ENCODE peak calls at places on chromosomes 4 and X, in five cellular contexts. D is MM.1S, C is adipocyte, L is K562, A is mesenchymal stem cell. P is an unnamed sample.

GRCh38 chrX:71846429-71846828 is 64.2 kb upstream of the NHSL2 start:
- DNase-seq in D (no peak), C (no peak), L (no peak), A (peak), P (no peak)

GRCh38 chr4:174154455-174154854 is 129.0 kb downstream of the FBXO8 start:
- DNase-seq in D (no peak), C (peak), L (peak), A (peak), P (no peak)

GRCh38 chr4:91171217-91171616 is 1044.0 kb downstream of the CCSER1 start:
- DNase-seq in D (no peak), C (no peak), L (no peak), A (no peak), P (no peak)

GRCh38 chr4:119103263-119103662 is 32.4 kb upstream of the MYOZ2 start:
- DNase-seq in D (no peak), C (peak), L (peak), A (peak), P (peak)

GRCh38 chr4:92198711-92199110 is 105.1 kb upstream of the GRID2 start:
- DNase-seq in D (no peak), C (peak), L (no peak), A (peak), P (no peak)

GRCh38 chr4:187814737-187815465 is 180.7 kb upstream of the ZFP42 start:
- DNase-seq in D (no peak), C (no peak), L (peak), A (no peak), P (no peak)

GRCh38 chr4:140094701-140095420 is 59.1 kb downstream of the MAML3 start:
- DNase-seq in D (no peak), C (no peak), L (no peak), A (no peak), P (no peak)

GRCh38 chrX:30713061-30713525 is 59.9 kb downstream of the GK start:
- DNase-seq in D (peak), C (peak), L (peak), A (peak), P (no peak)

GRCh38 chr4:105280338-105280809 is 133.7 kb downstream of the TET2 start:
- DNase-seq in D (no peak), C (peak), L (no peak), A (peak), P (no peak)

DNA sequence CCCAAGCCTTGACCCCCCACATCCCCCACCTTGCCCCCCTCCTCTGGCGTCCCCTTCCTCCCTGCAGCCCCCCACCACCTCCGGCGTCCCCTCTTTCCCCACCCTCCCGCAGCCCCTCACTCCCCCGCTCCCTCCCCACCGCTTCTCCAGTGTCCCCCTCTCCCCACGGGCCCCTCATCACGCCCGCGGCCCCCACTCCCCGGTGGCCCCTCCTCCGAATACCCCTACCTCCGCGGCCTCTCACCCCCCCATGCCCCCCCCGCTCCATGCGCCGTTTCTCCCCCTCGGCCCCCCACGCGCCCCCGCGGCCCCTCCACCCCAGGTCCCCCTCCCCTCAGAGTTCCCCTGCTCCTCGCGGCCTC is 562 bp downstream of the RNF212 start:
- DNase-seq in D (no peak), C (no peak), L (no peak), A (no peak), P (no peak)
- H3K4me3 ChIP-seq in D (no peak), C (no peak), L (no peak), A (no peak), P (no peak)

GRCh38 chrX:46770817-46771163 is 11.9 kb upstream of the SLC9A7 start:
- DNase-seq in D (no peak), C (peak), L (no peak), A (peak), P (no peak)
- H3K9ac ChIP-seq in D (no peak), C (peak), L (no peak), A (peak), P (peak)

GRCh38 chr4:41880022-41880837 is 55.0 kb upstream of the TMEM33 start:
- DNase-seq in D (no peak), C (no peak), L (no peak), A (no peak), P (no peak)
- H3K4me3 ChIP-seq in D (no peak), C (no peak), L (no peak), A (no peak), P (no peak)

GRCh38 chr4:15907430-15907829 is 31.1 kb downstream of the FGFBP1 start:
- DNase-seq in D (no peak), C (peak), L (no peak), A (no peak), P (no peak)

GRCh38 chr4:15912236-15912635 is 26.3 kb downstream of the FGFBP1 start:
- DNase-seq in D (no peak), C (no peak), L (no peak), A (peak), P (no peak)

GRCh38 chr4:15913631-15913970 is 24.9 kb downstream of the FGFBP1 start:
- DNase-seq in D (no peak), C (peak), L (no peak), A (peak), P (peak)

GRCh38 chr4:15912961-15913630 is 25.4 kb downstream of the FGFBP1 start:
- DNase-seq in D (no peak), C (no peak), L (no peak), A (peak), P (no peak)

DNA sequence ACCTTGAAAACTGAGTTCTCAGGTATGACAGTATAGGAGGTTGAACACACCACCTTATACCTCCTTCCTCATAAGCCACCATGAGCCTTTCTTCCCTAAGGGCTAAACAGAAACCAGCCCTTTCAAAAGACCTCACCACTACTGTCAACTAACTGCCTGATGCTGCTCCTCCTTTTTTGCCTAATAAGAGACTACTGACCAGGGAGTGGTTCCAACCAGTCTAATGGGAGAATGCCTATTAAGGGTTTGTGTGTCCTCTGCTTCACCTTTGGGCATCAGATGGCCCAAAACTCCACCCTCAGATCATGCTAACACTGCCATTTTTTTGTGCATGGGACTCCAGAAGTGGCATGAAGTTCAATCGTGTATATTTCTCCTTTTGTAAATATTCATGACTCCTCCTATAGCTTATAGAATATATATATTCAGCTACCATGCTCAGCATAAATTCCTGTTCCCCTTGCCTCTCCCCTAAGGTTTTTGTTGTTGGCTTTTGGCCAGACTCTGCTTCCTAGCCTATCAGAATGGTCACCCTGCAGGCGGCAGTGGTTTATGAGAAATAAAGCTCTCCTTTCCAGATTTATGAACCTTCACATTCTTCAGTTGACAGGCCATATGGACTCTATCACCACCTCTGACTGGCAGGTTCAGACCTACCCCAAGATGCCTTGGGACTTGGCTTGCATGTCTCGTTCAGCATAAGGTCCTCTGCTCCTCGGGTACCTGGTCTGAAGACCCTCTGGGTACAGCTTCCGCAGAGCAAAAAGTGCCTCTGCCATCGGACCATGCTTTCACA is 28.2 kb downstream of the FGFBP1 start:
- DNase-seq in D (no peak), C (no peak), L (no peak), A (no peak), P (no peak)
- H3K9ac ChIP-seq in D (no peak), C (no peak), L (no peak), A (no peak), P (no peak)

GRCh38 chr4:55851885-55852284 is 1.6 kb upstream of the EXOC1 start:
- DNase-seq in D (no peak), C (no peak), L (no peak), A (no peak), P (peak)
- H3K4me3 ChIP-seq in D (no peak), C (no peak), L (no peak), A (no peak), P (no peak)

GRCh38 chr4:78749258-78749971 is 26.7 kb upstream of the BMP2K start:
- DNase-seq in D (no peak), C (peak), L (no peak), A (no peak), P (no peak)
- H3K9ac ChIP-seq in D (no peak), C (no peak), L (no peak), A (no peak), P (no peak)

DNA sequence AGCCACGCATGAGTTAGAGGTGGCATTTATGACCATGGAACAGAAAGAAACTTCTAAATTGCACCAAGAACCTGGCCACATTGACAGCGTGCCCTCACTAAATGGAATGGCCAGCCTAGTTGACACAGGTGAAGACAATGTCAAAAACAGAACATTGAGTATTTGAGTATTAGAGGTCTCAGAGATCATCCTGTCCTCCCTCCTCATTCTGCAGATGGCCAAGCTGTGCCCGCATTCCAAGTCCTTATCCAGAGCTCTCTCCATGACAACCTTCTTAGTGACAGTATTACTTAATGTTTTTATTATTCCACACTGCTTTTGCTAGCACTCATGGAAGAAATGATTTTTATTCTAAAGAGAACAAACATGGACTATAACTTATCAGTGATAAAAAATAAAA is 9.9 kb upstream of the CCDC110 start:
- DNase-seq in D (no peak), C (no peak), L (no peak), A (no peak), P (no peak)
- H3K4me3 ChIP-seq in D (peak), C (no peak), L (no peak), A (no peak), P (no peak)

GRCh38 chrX:12412561-12412960 is 274.3 kb downstream of the FRMPD4 start:
- DNase-seq in D (no peak), C (no peak), L (no peak), A (no peak), P (no peak)
- H3K9ac ChIP-seq in D (no peak), C (no peak), L (no peak), A (no peak), P (no peak)

P was measured in keratinocyte.